ENCODE peak calls at places on chromosome 2, in ten cellular contexts. Y is activated naive CD8-positive, alpha-beta T cell treated with anti-CD3 and anti-CD28 coated beads for 36 hours; M is sigmoid colon; R is activated CD4-positive, alpha-beta T cell treated with anti-CD3 and anti-CD28 coated beads, Interleukin-2, amount 50 U/mL, for 48 hours; K is HT1080; S is GDM1; H is fibroblast of pulmonary artery; B is nephron progenitor cell; O is upper lobe of right lung; U is neural progenitor cell. L is an unnamed sample.

GRCh38 chr2:30208453-30208852 is 22.9 kb upstream of the LBH start:
- DNase-seq in Y (peak; percentile 22), M (peak; percentile 86), R (peak; percentile 56), K (peak; percentile 64), S (peak; percentile 30), H (peak; percentile 83), B (peak; percentile 62), O (no peak), U (peak; percentile 85), L (peak; percentile 67)

GRCh38 chr2:63789318-63790051 is 52.2 kb upstream of the UGP2 start:
- DNase-seq in Y (no peak), M (no peak), R (no peak), K (no peak), S (no peak), H (peak; percentile 18), B (no peak), O (no peak), U (no peak), L (no peak)

GRCh38 chr2:102073168-102073724 is 69.3 kb upstream of the IL1R1 start:
- DNase-seq in Y (no peak), M (no peak), R (no peak), K (no peak), S (no peak), H (no peak), B (no peak), O (no peak), U (no peak), L (no peak)

GRCh38 chr2:37809525-37809924 is 115.6 kb upstream of the RMDN2 start:
- DNase-seq in Y (no peak), M (no peak), R (peak; percentile 20), K (peak; percentile 32), S (no peak), H (peak; percentile 77), B (no peak), O (no peak), U (peak; percentile 9), L (peak; percentile 34)

GRCh38 chr2:18454692-18455255 is 105.7 kb downstream of the RDH14 start:
- DNase-seq in Y (no peak), M (no peak), R (no peak), K (no peak), S (no peak), H (no peak), B (no peak), O (no peak), U (no peak), L (no peak)

GRCh38 chr2:85132834-85133637 is at the start of gene TCF7L1:
- DNase-seq in Y (peak; percentile 59), M (peak; percentile 95), R (peak; percentile 52), K (peak; percentile 69), S (no peak), H (peak; percentile 92), B (peak; percentile 93), O (peak; percentile 92), U (peak; percentile 96), L (peak; percentile 69)

GRCh38 chr2:176392125-176392704 is 123.0 kb downstream of the MTX2 start:
- DNase-seq in Y (no peak), M (no peak), R (no peak), K (no peak), S (no peak), H (no peak), B (no peak), O (no peak), U (no peak), L (no peak)

GRCh38 chr2:240764605-240765004 is 55.4 kb downstream of the KIF1A start:
- DNase-seq in Y (no peak), M (no peak), R (no peak), K (no peak), S (no peak), H (no peak), B (no peak), O (no peak), U (no peak), L (no peak)

GRCh38 chr2:39743170-39743851 is 35.7 kb downstream of the THUMPD2 start:
- DNase-seq in Y (no peak), M (no peak), R (no peak), K (no peak), S (no peak), H (peak; percentile 26), B (no peak), O (no peak), U (peak; percentile 25), L (no peak)

GRCh38 chr2:5236308-5236707 is 455.9 kb upstream of the SOX11 start:
- DNase-seq in Y (no peak), M (no peak), R (no peak), K (peak; percentile 18), S (no peak), H (no peak), B (no peak), O (no peak), U (peak; percentile 69), L (no peak)

GRCh38 chr2:215900203-215900611 is 113.1 kb downstream of the MREG start:
- DNase-seq in Y (no peak), M (no peak), R (no peak), K (peak; percentile 28), S (no peak), H (peak; percentile 64), B (no peak), O (peak; percentile 72), U (no peak), L (no peak)

GRCh38 chr2:174522553-174522952 is 35.7 kb upstream of the GPR155 start:
- DNase-seq in Y (no peak), M (no peak), R (no peak), K (peak; percentile 35), S (no peak), H (peak; percentile 33), B (no peak), O (no peak), U (no peak), L (no peak)

GRCh38 chr2:118842687-118843491 is 4.6 kb downstream of the EN1 start:
- DNase-seq in Y (no peak), M (no peak), R (no peak), K (no peak), S (no peak), H (no peak), B (peak; percentile 56), O (no peak), U (peak; percentile 64), L (no peak)

GRCh38 chr2:190318931-190319556 is 582 bp downstream of the HIBCH start:
- DNase-seq in Y (no peak), M (no peak), R (no peak), K (peak; percentile 12), S (no peak), H (no peak), B (peak; percentile 14), O (no peak), U (peak; percentile 38), L (peak; percentile 53)

GRCh38 chr2:192073878-192074277 is 120.9 kb downstream of the TMEFF2 start:
- DNase-seq in Y (no peak), M (no peak), R (no peak), K (no peak), S (no peak), H (no peak), B (no peak), O (no peak), U (no peak), L (no peak)

GRCh38 chr2:173457366-173457765 is 102.7 kb downstream of the CDCA7 start:
- DNase-seq in Y (no peak), M (no peak), R (no peak), K (no peak), S (no peak), H (no peak), B (no peak), O (no peak), U (no peak), L (no peak)

GRCh38 chr2:33595385-33595784 is 3.7 kb downstream of the FAM98A start:
- DNase-seq in Y (no peak), M (no peak), R (no peak), K (no peak), S (no peak), H (no peak), B (no peak), O (no peak), U (no peak), L (no peak)

GRCh38 chr2:217399288-217399687 is 539.4 kb upstream of the TNP1 start:
- DNase-seq in Y (no peak), M (no peak), R (no peak), K (peak; percentile 71), S (no peak), H (peak; percentile 10), B (no peak), O (no peak), U (no peak), L (no peak)

GRCh38 chr2:105827351-105828096 is 82.8 kb downstream of the NCK2 start:
- DNase-seq in Y (no peak), M (no peak), R (no peak), K (no peak), S (no peak), H (no peak), B (no peak), O (no peak), U (no peak), L (no peak)

GRCh38 chr2:145569108-145569507 is 1049.2 kb upstream of the ZEB2 start:
- DNase-seq in Y (no peak), M (no peak), R (no peak), K (peak; percentile 18), S (no peak), H (peak; percentile 15), B (no peak), O (no peak), U (no peak), L (no peak)

GRCh38 chr2:8310557-8311455 is 371.1 kb upstream of the ID2 start:
- DNase-seq in Y (peak; percentile 69), M (no peak), R (peak; percentile 70), K (no peak), S (no peak), H (no peak), B (no peak), O (peak; percentile 80), U (no peak), L (no peak)

GRCh38 chr2:106931742-106932335 is 45.9 kb upstream of the ST6GAL2 start:
- DNase-seq in Y (no peak), M (no peak), R (no peak), K (no peak), S (no peak), H (no peak), B (no peak), O (no peak), U (no peak), L (no peak)

L was measured in mucosa of descending colon.